ENCODE peak calls at places on chromosomes 4 and X, in five cellular contexts. R is neuronal stem cell, N is mesenchymal stem cell, U is H9, H is H1. C is an unnamed sample.

GRCh38 chr4:25925486-25926201 is 11.6 kb downstream of the SMIM20 start:
- DNase-seq in U (peak; percentile 55), H (no peak), R (no peak), N (peak; percentile 38), C (peak; percentile 42)

GRCh38 chr4:70768301-70768948 is 46.7 kb downstream of the RUFY3 start:
- DNase-seq in U (no peak), R (no peak), H (no peak), N (no peak), C (no peak)

GRCh38 chr4:155197757-155198156 is 10.7 kb upstream of the NPY2R start:
- DNase-seq in R (no peak), N (no peak), U (no peak), H (no peak), C (no peak)

GRCh38 chr4:27003602-27004238 is 143.1 kb downstream of the STIM2 start:
- DNase-seq in U (no peak), N (peak; percentile 45), R (no peak), H (no peak), C (no peak)

GRCh38 chrX:43064096-43064495 is 286.1 kb upstream of the PPP1R2C start:
- DNase-seq in R (no peak), N (peak; percentile 18), H (no peak), U (no peak), C (no peak)

GRCh38 chrX:17042046-17042445 is 95.6 kb downstream of the REPS2 start:
- DNase-seq in H (no peak), U (no peak), R (no peak), N (no peak), C (no peak)

GRCh38 chr4:125313497-125313896 is 1.3 kb upstream of the FAT4 start:
- DNase-seq in U (peak; percentile 64), N (peak; percentile 91), R (peak; percentile 89), H (no peak), C (peak; percentile 96)

GRCh38 chr4:6177587-6178197 is 22.7 kb downstream of the JAKMIP1 start:
- DNase-seq in H (no peak), R (no peak), U (no peak), N (no peak), C (no peak)

GRCh38 chr4:133624744-133625143 is 475.6 kb downstream of the PCDH10 start:
- DNase-seq in R (no peak), N (no peak), U (peak; percentile 41), H (no peak), C (no peak)

GRCh38 chr4:140463182-140463581 is 34.9 kb downstream of the MGAT4D start:
- DNase-seq in R (no peak), N (no peak), U (no peak), H (no peak), C (no peak)

GRCh38 chr4:26281876-26282275 is 38.9 kb upstream of the RBPJ start:
- DNase-seq in R (no peak), U (no peak), N (peak; percentile 74), H (no peak), C (no peak)

GRCh38 chr4:23006756-23007155 is 314.0 kb downstream of the GBA3 start:
- DNase-seq in U (no peak), R (no peak), N (no peak), H (no peak), C (no peak)

GRCh38 chr4:184745747-184746531 is 12.0 kb upstream of the CENPU start:
- DNase-seq in H (no peak), N (peak; percentile 74), R (peak; percentile 43), U (peak; percentile 53), C (peak; percentile 61)

GRCh38 chrX:83008415-83008814 is 499.7 kb upstream of the POU3F4 start:
- DNase-seq in N (no peak), R (no peak), H (no peak), U (no peak), C (no peak)

GRCh38 chr4:129839687-129840086 is 743.7 kb downstream of the C4orf33 start:
- DNase-seq in R (no peak), U (no peak), N (no peak), H (no peak), C (no peak)

GRCh38 chr4:132334081-132334480 is 815.0 kb upstream of the PCDH10 start:
- DNase-seq in R (no peak), H (no peak), U (no peak), N (no peak), C (no peak)

GRCh38 chr4:132333723-132334045 is 815.4 kb upstream of the PCDH10 start:
- DNase-seq in U (no peak), N (peak; percentile 75), R (no peak), H (no peak), C (peak; percentile 13)

GRCh38 chr4:132330994-132331393 is 818.1 kb upstream of the PCDH10 start:
- DNase-seq in H (no peak), R (no peak), N (no peak), U (no peak), C (no peak)

GRCh38 chr4:132328761-132329160 is 820.3 kb upstream of the PCDH10 start:
- DNase-seq in U (no peak), H (no peak), R (no peak), N (no peak), C (no peak)

GRCh38 chr4:132332932-132333722 is 816.0 kb upstream of the PCDH10 start:
- DNase-seq in H (no peak), R (no peak), U (no peak), N (peak; percentile 73), C (no peak)
- H2BK12ac ChIP-seq in H (no peak overlapping the region), R (no peak overlapping the region), U (no peak overlapping the region), N (no peak overlapping the region), C (no peak overlapping the region)

GRCh38 chr4:138828926-138829325 is 186.7 kb upstream of the NOCT start:
- DNase-seq in R (no peak), H (no peak), U (no peak), N (no peak), C (no peak)
- H2BK12ac ChIP-seq in R (no peak overlapping the region), H (no peak overlapping the region), U (no peak overlapping the region), N (no peak overlapping the region), C (no peak overlapping the region)

GRCh38 chr4:72169861-72170260 is 138.1 kb downstream of the NPFFR2 start:
- DNase-seq in N (no peak), H (no peak), R (no peak), U (no peak), C (no peak)
- H2BK12ac ChIP-seq in N (no peak overlapping the region), H (no peak overlapping the region), R (no peak overlapping the region), U (no peak overlapping the region), C (no peak overlapping the region)

GRCh38 chrX:136580316-136580715 is 48.3 kb downstream of the VGLL1 start:
- DNase-seq in H (no peak), R (no peak), U (no peak), N (no peak), C (peak; percentile 79)
- H2BK12ac ChIP-seq in H (no peak overlapping the region), R (no peak overlapping the region), U (no peak overlapping the region), N (no peak overlapping the region), C (no peak overlapping the region)

DNA sequence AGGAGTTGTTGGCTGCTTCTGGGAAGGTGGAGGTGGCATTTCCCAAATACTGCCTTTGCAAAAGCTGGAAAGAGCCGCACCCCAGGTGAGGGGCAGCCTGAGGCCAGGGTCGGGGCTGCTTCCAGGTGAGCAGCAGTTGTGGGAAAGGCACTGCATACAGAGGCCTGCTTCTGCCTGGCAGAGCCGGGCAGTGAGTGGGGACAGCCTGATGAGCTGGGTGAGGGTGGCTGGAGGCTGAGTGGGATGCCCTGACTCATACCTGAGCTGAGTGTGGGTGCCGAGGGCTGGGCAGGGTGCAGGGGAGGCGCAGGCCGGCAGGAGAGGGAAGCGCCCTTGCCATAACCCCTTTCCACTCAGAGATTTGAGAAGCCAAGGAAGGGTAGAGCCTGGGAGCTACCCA is 6.5 kb upstream of the PSAPL1 start:
- DNase-seq in N (no peak), R (no peak), H (no peak), U (no peak), C (no peak)
- H2BK12ac ChIP-seq in N (no peak overlapping the region), R (peak overlapping the region; percentile 82), H (peak overlapping the region; percentile 87), U (no peak overlapping the region), C (no peak overlapping the region)

DNA sequence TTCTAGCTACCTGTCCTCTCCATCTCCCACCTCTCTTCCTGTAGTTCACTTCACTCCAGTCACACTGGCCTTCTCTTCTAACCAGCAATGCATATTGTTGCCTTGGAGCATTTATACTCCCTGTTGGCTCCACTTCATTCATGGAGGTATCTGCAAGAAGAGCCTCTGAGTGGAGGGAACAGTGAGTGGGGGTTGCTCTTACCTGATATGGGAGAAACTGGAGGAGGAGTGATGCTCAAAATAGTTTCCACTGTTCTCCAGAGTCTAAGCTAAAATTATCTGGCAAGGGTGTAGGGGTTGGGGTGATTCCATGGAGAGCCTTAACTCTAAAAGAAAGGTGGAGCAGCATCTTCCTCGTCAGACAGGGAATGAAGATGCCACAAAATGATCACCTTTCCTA is 28.9 kb upstream of the DDX53 start:
- DNase-seq in H (no peak), N (no peak), U (no peak), R (no peak), C (no peak)
- H2BK12ac ChIP-seq in H (no peak overlapping the region), N (no peak overlapping the region), U (no peak overlapping the region), R (no peak overlapping the region), C (no peak overlapping the region)

DNA sequence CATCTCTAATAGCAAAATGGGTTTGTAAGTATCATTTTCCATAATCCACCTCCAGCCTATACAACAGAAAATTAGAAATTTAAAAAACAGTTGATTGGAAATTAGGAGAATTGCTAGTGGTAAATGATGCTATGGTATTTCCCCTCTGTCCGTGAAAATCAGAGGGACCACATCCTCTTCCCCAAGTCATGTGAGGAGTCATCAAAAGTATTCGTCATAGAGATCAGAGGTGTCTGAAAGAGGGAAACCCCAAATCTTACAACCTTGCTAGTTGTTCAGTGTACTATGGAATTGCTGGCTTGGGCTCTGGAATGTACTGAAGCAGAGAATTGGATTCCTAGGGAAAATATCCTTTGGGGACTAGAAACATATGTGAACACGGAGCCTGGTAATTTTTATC is 241.4 kb upstream of the ARHGAP24 start:
- DNase-seq in R (no peak), H (no peak), N (no peak), U (no peak), C (no peak)
- H2BK12ac ChIP-seq in R (no peak overlapping the region), H (no peak overlapping the region), N (no peak overlapping the region), U (no peak overlapping the region), C (no peak overlapping the region)

C was measured in trophoblast cell.